ENCODE peak calls at places on chromosomes 11 and 22, in nine cellular contexts. E is left ventricle myocardium inferior, G is mucosa of descending colon, Z is HepG2, H is thyroid gland, I is cardiac muscle cell, K is mammary epithelial cell, O is tibial artery, X is colonic mucosa. F is an unnamed sample. For H3K4me1, the result is how much of the 10 kb centered on the place peaks cover.

GRCh38 chr11:64762277-64762915 is 2.6 kb upstream of the PYGM start:
- DNase-seq in E (no peak), G (no peak), Z (no peak), H (peak), I (no peak), K (no peak), O (peak), X (no peak), F (no peak)

GRCh38 chr22:25690798-25691197 is 51.2 kb upstream of the MYO18B start:
- DNase-seq in E (no peak), G (no peak), Z (no peak), H (no peak), I (no peak), K (no peak), O (no peak), X (no peak), F (no peak)

GRCh38 chr11:73671701-73672100 is 25.3 kb downstream of the PLEKHB1 start:
- DNase-seq in E (peak), G (no peak), Z (no peak), H (no peak), I (no peak), K (no peak), O (no peak), X (no peak), F (no peak)

GRCh38 chr22:36351921-36352774 is 35.6 kb downstream of the MYH9 start:
- DNase-seq in E (no peak), G (no peak), Z (peak), H (no peak), I (no peak), K (peak), O (no peak), X (no peak), F (no peak)

GRCh38 chr22:32622004-32622761 is 147.6 kb downstream of the FBXO7 start:
- DNase-seq in E (peak), G (no peak), Z (peak), H (peak), I (peak), K (no peak), O (peak), X (peak), F (peak)

GRCh38 chr22:35894937-35895708 is 133.5 kb downstream of the RBFOX2 start:
- DNase-seq in E (no peak), G (no peak), Z (no peak), H (peak), I (peak), K (peak), O (peak), X (peak), F (no peak)

GRCh38 chr22:37482244-37482643 is 3.9 kb downstream of the MFNG start:
- DNase-seq in E (no peak), G (no peak), Z (no peak), H (no peak), I (no peak), K (no peak), O (no peak), X (no peak), F (no peak)

GRCh38 chr11:128174465-128175101 is 412.8 kb downstream of the ETS1 start:
- DNase-seq in E (no peak), G (no peak), Z (no peak), H (no peak), I (peak), K (no peak), O (no peak), X (no peak), F (no peak)

GRCh38 chr22:19463491-19464469 is 15.2 kb downstream of the UFD1 start:
- DNase-seq in E (peak), G (no peak), Z (no peak), H (no peak), I (no peak), K (no peak), O (no peak), X (no peak), F (no peak)

GRCh38 chr11:121566279-121567168 is 113.8 kb upstream of the SORL1-AS1 start:
- DNase-seq in E (no peak), G (no peak), Z (no peak), H (peak), I (no peak), K (no peak), O (no peak), X (no peak), F (no peak)

GRCh38 chr11:121572581-121573059 is 119.9 kb upstream of the SORL1-AS1 start:
- DNase-seq in E (no peak), G (no peak), Z (no peak), H (no peak), I (no peak), K (no peak), O (no peak), X (no peak), F (no peak)

GRCh38 chr11:121571466-121571865 is 118.7 kb upstream of the SORL1-AS1 start:
- DNase-seq in E (no peak), G (no peak), Z (no peak), H (peak), I (no peak), K (no peak), O (no peak), X (no peak), F (no peak)

GRCh38 chr11:121567988-121568387 is 115.2 kb upstream of the SORL1-AS1 start:
- DNase-seq in E (no peak), G (no peak), Z (no peak), H (no peak), I (no peak), K (no peak), O (no peak), X (no peak), F (no peak)

DNA sequence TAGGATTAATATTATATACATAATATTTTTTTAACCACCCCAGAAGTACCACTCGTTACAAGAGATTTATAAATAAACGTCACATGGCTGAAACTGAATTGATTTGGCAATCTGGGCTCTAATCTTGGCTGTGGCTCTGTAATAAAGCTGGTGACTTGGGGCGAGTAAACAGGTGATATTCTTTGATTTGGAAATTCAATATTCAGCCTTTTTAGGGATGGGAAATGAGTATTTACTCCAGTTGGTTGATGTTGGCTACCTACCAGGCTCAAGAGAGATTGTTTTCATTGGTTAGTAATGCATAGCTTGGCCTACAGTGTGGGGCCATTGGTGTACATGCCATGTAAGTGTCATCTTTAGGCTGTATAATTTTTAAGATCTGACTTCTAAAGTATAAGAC is 117.7 kb upstream of the SORL1-AS1 start:
- DNase-seq in E (no peak), G (no peak), Z (no peak), H (no peak), I (no peak), K (no peak), O (no peak), X (no peak), F (no peak)
- H3K4me1 ChIP-seq in E (under half), G (under half), Z (under half), H (under half), I (under half), K (under half), O (under half), X (under half), F (under half)

DNA sequence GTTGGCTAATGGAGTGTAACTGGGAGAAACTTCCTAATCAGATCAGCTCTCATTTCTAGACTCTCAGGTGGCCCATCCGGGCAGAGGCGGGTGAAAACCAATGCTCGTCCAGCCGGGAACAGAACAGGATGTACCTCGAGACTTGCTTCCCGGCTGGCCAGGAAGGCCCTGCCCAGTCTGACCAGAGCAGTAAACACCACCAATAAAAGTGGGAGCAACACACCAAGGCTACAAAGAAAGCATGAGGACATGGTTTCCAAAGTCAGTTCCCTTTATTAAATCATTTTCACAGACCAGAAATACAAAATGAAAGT is 940 bp upstream of the TNKS1BP1 start:
- DNase-seq in E (peak), G (peak), Z (no peak), H (peak), I (no peak), K (no peak), O (peak), X (peak), F (peak)
- H3K4me1 ChIP-seq in E (half or more), G (under half), Z (under half), H (half or more), I (under half), K (under half), O (under half), X (under half), F (under half)

GRCh38 chr11:20161230-20161918 is 1.1 kb upstream of the DBX1 start:
- DNase-seq in E (no peak), G (no peak), Z (no peak), H (no peak), I (peak), K (no peak), O (no peak), X (no peak), F (no peak)
- H3K4me1 ChIP-seq in E (under half), G (under half), Z (under half), H (under half), I (under half), K (under half), O (under half), X (under half), F (under half)

GRCh38 chr11:12185914-12186313 is 75.5 kb downstream of the MICAL2 start:
- DNase-seq in E (no peak), G (no peak), Z (no peak), H (peak), I (peak), K (no peak), O (no peak), X (no peak), F (peak)

GRCh38 chr11:12186683-12187082 is 76.3 kb downstream of the MICAL2 start:
- DNase-seq in E (no peak), G (no peak), Z (no peak), H (no peak), I (no peak), K (no peak), O (no peak), X (no peak), F (no peak)

GRCh38 chr11:12183827-12184620 is 73.6 kb downstream of the MICAL2 start:
- DNase-seq in E (no peak), G (no peak), Z (no peak), H (no peak), I (no peak), K (no peak), O (no peak), X (no peak), F (no peak)

GRCh38 chr11:12184696-12185095 is 74.3 kb downstream of the MICAL2 start:
- DNase-seq in E (no peak), G (no peak), Z (no peak), H (no peak), I (no peak), K (no peak), O (no peak), X (no peak), F (no peak)

DNA sequence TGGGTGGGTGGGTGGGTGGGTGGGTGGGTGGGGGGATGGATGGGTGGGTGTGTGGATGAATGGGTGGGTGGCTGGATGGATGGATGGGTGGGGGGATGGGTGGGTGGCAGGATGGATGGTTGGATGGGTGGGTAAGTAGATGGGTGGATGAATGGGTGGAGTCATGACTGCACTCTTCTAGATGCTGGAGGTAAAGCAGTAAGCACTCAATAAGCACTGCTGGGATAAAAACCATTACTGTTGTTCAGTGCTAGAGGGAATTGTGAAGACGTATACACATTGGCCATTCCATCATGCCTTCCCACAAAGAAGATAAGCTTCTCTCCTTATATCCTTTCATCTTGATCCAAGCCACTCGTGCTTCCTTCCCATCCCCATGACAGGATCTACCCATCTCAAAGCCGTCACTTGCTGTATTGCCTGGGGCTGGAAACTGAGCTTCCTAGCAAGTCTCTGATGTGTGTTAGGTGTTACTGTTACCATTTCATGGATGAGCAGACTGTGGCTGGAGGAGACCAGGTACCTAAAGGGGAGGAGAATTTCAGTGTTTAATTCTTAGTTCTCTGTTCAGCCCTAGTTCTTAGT is 74.8 kb downstream of the MICAL2 start:
- DNase-seq in E (no peak), G (no peak), Z (no peak), H (no peak), I (no peak), K (no peak), O (no peak), X (no peak), F (no peak)
- H3K4me1 ChIP-seq in E (half or more), G (under half), Z (under half), H (half or more), I (half or more), K (half or more), O (under half), X (under half), F (under half)

GRCh38 chr22:29108137-29108536 is 35.3 kb downstream of the KREMEN1 start:
- DNase-seq in E (no peak), G (no peak), Z (no peak), H (no peak), I (peak), K (peak), O (no peak), X (no peak), F (no peak)
- H3K4me1 ChIP-seq in E (under half), G (under half), Z (under half), H (under half), I (under half), K (under half), O (under half), X (under half), F (under half)

DNA sequence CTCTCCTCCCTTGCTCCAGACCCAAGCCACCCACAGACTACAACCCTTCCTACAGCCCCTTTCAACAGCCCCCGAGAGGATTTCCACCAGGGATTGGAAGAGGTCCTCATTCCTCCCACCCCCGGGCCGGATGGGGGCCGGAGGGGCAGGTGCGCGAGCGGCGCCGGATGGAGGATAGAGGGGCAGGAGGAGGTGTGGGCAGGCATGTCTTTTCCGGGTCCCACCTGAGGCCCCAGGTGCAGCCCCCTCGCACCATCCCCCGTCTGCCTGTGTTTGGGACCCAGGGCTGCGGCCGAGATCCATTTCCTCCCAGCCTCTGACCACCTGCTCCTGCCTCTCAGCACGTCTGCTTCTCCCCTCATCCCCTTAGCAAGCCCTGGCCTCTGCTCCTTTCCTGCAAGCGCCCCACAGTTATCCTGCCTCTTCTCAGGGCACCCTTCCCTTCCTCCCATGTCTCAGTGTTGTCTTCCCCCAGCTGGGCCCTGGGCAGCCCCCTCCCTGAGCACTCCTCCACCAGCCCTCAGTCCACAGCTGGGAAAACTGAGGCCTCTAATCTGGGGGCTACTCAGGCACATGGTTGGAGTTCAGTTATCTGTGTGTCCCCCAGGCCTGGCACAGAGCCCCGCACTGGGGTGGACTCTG is 19.3 kb upstream of the CBX7 start:
- DNase-seq in E (no peak), G (no peak), Z (no peak), H (no peak), I (no peak), K (no peak), O (no peak), X (no peak), F (no peak)
- H3K4me1 ChIP-seq in E (half or more), G (under half), Z (half or more), H (under half), I (under half), K (under half), O (under half), X (under half), F (under half)